ENCODE peak calls at places on chromosomes 2 and 18, in five cellular contexts. One of them, this sample, is unnamed. For H3K4me1, the result is how much of the 10 kb centered on the place peaks cover.

GRCh38 chr2:236366406-236366805 is 102.2 kb upstream of the ASB18 start:
- DNase-seq in CD8-positive, alpha-beta T cell: peak
- DNase-seq in transverse colon: no peak
- DNase-seq in heart left ventricle: no peak
- DNase-seq in endothelial cell of umbilical vein: no peak
- DNase-seq in this sample: no peak

GRCh38 chr18:31506024-31506742 is 8.2 kb downstream of the DSG2 start:
- DNase-seq in heart left ventricle: no peak
- DNase-seq in transverse colon: no peak
- DNase-seq in CD8-positive, alpha-beta T cell: no peak
- DNase-seq in endothelial cell of umbilical vein: peak
- DNase-seq in this sample: peak

GRCh38 chr2:205427112-205427511 is 255.2 kb upstream of the NRP2 start:
- DNase-seq in heart left ventricle: no peak
- DNase-seq in CD8-positive, alpha-beta T cell: no peak
- DNase-seq in transverse colon: no peak
- DNase-seq in endothelial cell of umbilical vein: peak
- DNase-seq in this sample: no peak

GRCh38 chr2:167127135-167127534 is 238.9 kb downstream of the XIRP2 start:
- DNase-seq in CD8-positive, alpha-beta T cell: no peak
- DNase-seq in transverse colon: no peak
- DNase-seq in heart left ventricle: no peak
- DNase-seq in endothelial cell of umbilical vein: peak
- DNase-seq in this sample: no peak

GRCh38 chr2:108941767-108942166 is 47.3 kb downstream of the EDAR start:
- DNase-seq in transverse colon: no peak
- DNase-seq in CD8-positive, alpha-beta T cell: no peak
- DNase-seq in heart left ventricle: no peak
- DNase-seq in endothelial cell of umbilical vein: no peak
- DNase-seq in this sample: no peak

GRCh38 chr18:49685231-49685942 is 123.5 kb downstream of the LIPG start:
- DNase-seq in transverse colon: no peak
- DNase-seq in CD8-positive, alpha-beta T cell: no peak
- DNase-seq in heart left ventricle: no peak
- DNase-seq in endothelial cell of umbilical vein: peak
- DNase-seq in this sample: peak

GRCh38 chr2:127217470-127218325 is 2.4 kb downstream of the CYP27C1 start:
- DNase-seq in transverse colon: no peak
- DNase-seq in CD8-positive, alpha-beta T cell: no peak
- DNase-seq in heart left ventricle: no peak
- DNase-seq in endothelial cell of umbilical vein: peak
- DNase-seq in this sample: no peak

GRCh38 chr2:236769981-236770671 is 200.5 kb downstream of the ACKR3 start:
- DNase-seq in heart left ventricle: no peak
- DNase-seq in endothelial cell of umbilical vein: no peak
- DNase-seq in transverse colon: no peak
- DNase-seq in CD8-positive, alpha-beta T cell: no peak
- DNase-seq in this sample: no peak

GRCh38 chr2:27909901-27910300 is 19.4 kb downstream of the BABAM2 start:
- DNase-seq in transverse colon: no peak
- DNase-seq in CD8-positive, alpha-beta T cell: no peak
- DNase-seq in endothelial cell of umbilical vein: no peak
- DNase-seq in heart left ventricle: no peak
- DNase-seq in this sample: no peak

GRCh38 chr2:156046900-156047299 is 285.6 kb downstream of the NR4A2 start:
- DNase-seq in heart left ventricle: no peak
- DNase-seq in transverse colon: no peak
- DNase-seq in CD8-positive, alpha-beta T cell: no peak
- DNase-seq in endothelial cell of umbilical vein: no peak
- DNase-seq in this sample: no peak

GRCh38 chr18:54608008-54608642 is 17.1 kb downstream of the DYNAP start:
- DNase-seq in heart left ventricle: no peak
- DNase-seq in CD8-positive, alpha-beta T cell: no peak
- DNase-seq in endothelial cell of umbilical vein: peak
- DNase-seq in transverse colon: no peak
- DNase-seq in this sample: peak

GRCh38 chr18:5237083-5237722 is 40.1 kb upstream of the AKAIN1 start:
- DNase-seq in endothelial cell of umbilical vein: no peak
- DNase-seq in CD8-positive, alpha-beta T cell: no peak
- DNase-seq in transverse colon: no peak
- DNase-seq in heart left ventricle: no peak
- DNase-seq in this sample: no peak

GRCh38 chr2:238974510-238975166 is 126.8 kb downstream of the TWIST2 start:
- DNase-seq in heart left ventricle: no peak
- DNase-seq in CD8-positive, alpha-beta T cell: no peak
- DNase-seq in endothelial cell of umbilical vein: peak
- DNase-seq in transverse colon: no peak
- DNase-seq in this sample: no peak

GRCh38 chr2:168327328-168327727 is 79.9 kb upstream of the STK39 start:
- DNase-seq in transverse colon: no peak
- DNase-seq in heart left ventricle: no peak
- DNase-seq in CD8-positive, alpha-beta T cell: no peak
- DNase-seq in endothelial cell of umbilical vein: no peak
- DNase-seq in this sample: no peak

GRCh38 chr2:119005565-119005964 is 63.6 kb downstream of the MARCO start:
- DNase-seq in transverse colon: no peak
- DNase-seq in endothelial cell of umbilical vein: no peak
- DNase-seq in heart left ventricle: no peak
- DNase-seq in CD8-positive, alpha-beta T cell: no peak
- DNase-seq in this sample: no peak

GRCh38 chr18:58674863-58675472 is 3.7 kb downstream of the MALT1 start:
- DNase-seq in heart left ventricle: no peak
- DNase-seq in CD8-positive, alpha-beta T cell: no peak
- DNase-seq in endothelial cell of umbilical vein: no peak
- DNase-seq in transverse colon: no peak
- DNase-seq in this sample: no peak

GRCh38 chr2:236642125-236642524 is 72.5 kb downstream of the ACKR3 start:
- DNase-seq in heart left ventricle: peak
- DNase-seq in CD8-positive, alpha-beta T cell: no peak
- DNase-seq in transverse colon: no peak
- DNase-seq in endothelial cell of umbilical vein: no peak
- DNase-seq in this sample: no peak

GRCh38 chr2:196331143-196331542 is 159.8 kb upstream of the STK17B start:
- DNase-seq in endothelial cell of umbilical vein: peak
- DNase-seq in heart left ventricle: peak
- DNase-seq in CD8-positive, alpha-beta T cell: no peak
- DNase-seq in transverse colon: peak
- DNase-seq in this sample: peak

GRCh38 chr2:232420463-232421188 is 14.0 kb downstream of the ALPG start:
- DNase-seq in heart left ventricle: no peak
- DNase-seq in transverse colon: peak
- DNase-seq in endothelial cell of umbilical vein: no peak
- DNase-seq in CD8-positive, alpha-beta T cell: peak
- DNase-seq in this sample: peak

GRCh38 chr2:180130403-180130802 is 123.3 kb upstream of the CWC22 start:
- DNase-seq in transverse colon: no peak
- DNase-seq in endothelial cell of umbilical vein: no peak
- DNase-seq in heart left ventricle: no peak
- DNase-seq in CD8-positive, alpha-beta T cell: no peak
- DNase-seq in this sample: no peak

GRCh38 chr18:30446605-30447004 is 595.9 kb downstream of the DSC3 start:
- DNase-seq in CD8-positive, alpha-beta T cell: no peak
- DNase-seq in endothelial cell of umbilical vein: no peak
- DNase-seq in heart left ventricle: no peak
- DNase-seq in transverse colon: no peak
- DNase-seq in this sample: no peak

GRCh38 chr2:200416878-200417277 is 93.0 kb downstream of the KCTD18 start:
- DNase-seq in CD8-positive, alpha-beta T cell: no peak
- DNase-seq in transverse colon: no peak
- DNase-seq in heart left ventricle: no peak
- DNase-seq in endothelial cell of umbilical vein: no peak
- DNase-seq in this sample: no peak

GRCh38 chr2:61463769-61464475 is 7.0 kb downstream of the USP34 start:
- DNase-seq in endothelial cell of umbilical vein: no peak
- DNase-seq in heart left ventricle: no peak
- DNase-seq in CD8-positive, alpha-beta T cell: no peak
- DNase-seq in transverse colon: no peak
- DNase-seq in this sample: no peak

GRCh38 chr2:234677758-234678538 is 181.1 kb upstream of the ARL4C start:
- DNase-seq in heart left ventricle: no peak
- DNase-seq in CD8-positive, alpha-beta T cell: no peak
- DNase-seq in transverse colon: no peak
- DNase-seq in endothelial cell of umbilical vein: no peak
- DNase-seq in this sample: no peak

GRCh38 chr2:197577446-197577845 is 61.6 kb downstream of the MOB4 start:
- DNase-seq in transverse colon: no peak
- DNase-seq in CD8-positive, alpha-beta T cell: no peak
- DNase-seq in heart left ventricle: no peak
- DNase-seq in endothelial cell of umbilical vein: no peak
- DNase-seq in this sample: no peak

GRCh38 chr2:202149155-202149762 is 76.2 kb downstream of the KIAA2012 start:
- DNase-seq in endothelial cell of umbilical vein: no peak
- DNase-seq in transverse colon: peak
- DNase-seq in CD8-positive, alpha-beta T cell: no peak
- DNase-seq in heart left ventricle: peak
- DNase-seq in this sample: no peak

GRCh38 chr18:5868218-5868904 is 27.0 kb downstream of the TMEM200C start:
- DNase-seq in CD8-positive, alpha-beta T cell: no peak
- DNase-seq in endothelial cell of umbilical vein: peak
- DNase-seq in transverse colon: peak
- DNase-seq in heart left ventricle: peak
- DNase-seq in this sample: peak

GRCh38 chr2:177245010-177245422 is 19.5 kb downstream of the NFE2L2 start:
- DNase-seq in endothelial cell of umbilical vein: peak
- DNase-seq in CD8-positive, alpha-beta T cell: no peak
- DNase-seq in transverse colon: no peak
- DNase-seq in heart left ventricle: no peak
- DNase-seq in this sample: no peak

GRCh38 chr2:11726384-11726783 is 20.0 kb upstream of the LPIN1 start:
- DNase-seq in transverse colon: no peak
- DNase-seq in heart left ventricle: no peak
- DNase-seq in endothelial cell of umbilical vein: no peak
- DNase-seq in CD8-positive, alpha-beta T cell: no peak
- DNase-seq in this sample: no peak

GRCh38 chr2:172438064-172438421 is 10.7 kb downstream of the ITGA6 start:
- DNase-seq in endothelial cell of umbilical vein: no peak
- DNase-seq in heart left ventricle: no peak
- DNase-seq in transverse colon: no peak
- DNase-seq in CD8-positive, alpha-beta T cell: no peak
- DNase-seq in this sample: peak

GRCh38 chr2:47658646-47659320 is 124.2 kb upstream of the MSH6 start:
- DNase-seq in CD8-positive, alpha-beta T cell: no peak
- DNase-seq in endothelial cell of umbilical vein: no peak
- DNase-seq in transverse colon: no peak
- DNase-seq in heart left ventricle: no peak
- DNase-seq in this sample: no peak

GRCh38 chr18:41842886-41843285 is 112.1 kb upstream of the PIK3C3 start:
- DNase-seq in heart left ventricle: no peak
- DNase-seq in CD8-positive, alpha-beta T cell: no peak
- DNase-seq in transverse colon: no peak
- DNase-seq in endothelial cell of umbilical vein: no peak
- DNase-seq in this sample: no peak

GRCh38 chr18:74252032-74252380 is 39.8 kb downstream of the CYB5A start:
- DNase-seq in heart left ventricle: no peak
- DNase-seq in endothelial cell of umbilical vein: no peak
- DNase-seq in transverse colon: no peak
- DNase-seq in CD8-positive, alpha-beta T cell: no peak
- DNase-seq in this sample: peak

DNA sequence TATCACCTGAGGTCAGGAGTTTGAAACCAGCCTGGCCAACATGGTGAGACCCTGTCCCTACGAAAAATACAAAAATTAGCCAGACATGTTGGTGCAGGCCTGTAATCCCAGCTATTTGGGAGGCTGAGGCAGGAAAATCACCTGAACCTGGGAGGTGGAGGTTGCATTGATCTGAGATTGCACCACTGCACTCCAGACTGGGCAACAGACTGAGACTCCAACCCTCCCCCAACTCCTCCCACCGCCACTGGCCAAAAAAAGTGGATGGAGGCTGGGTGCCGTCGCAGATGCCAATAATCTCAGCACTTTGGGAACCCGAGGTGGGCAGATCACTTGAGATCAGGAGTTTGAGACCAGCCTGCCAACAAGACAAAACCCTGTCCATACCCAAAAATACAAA is 10.1 kb upstream of the SPIRE1 start:
- DNase-seq in endothelial cell of umbilical vein: no peak
- DNase-seq in heart left ventricle: no peak
- DNase-seq in CD8-positive, alpha-beta T cell: no peak
- DNase-seq in transverse colon: no peak
- DNase-seq in this sample: no peak
- H3K4me1 ChIP-seq in endothelial cell of umbilical vein: under half
- H3K4me1 ChIP-seq in heart left ventricle: under half
- H3K4me1 ChIP-seq in CD8-positive, alpha-beta T cell: under half
- H3K4me1 ChIP-seq in transverse colon: under half
- H3K4me1 ChIP-seq in this sample: under half

DNA sequence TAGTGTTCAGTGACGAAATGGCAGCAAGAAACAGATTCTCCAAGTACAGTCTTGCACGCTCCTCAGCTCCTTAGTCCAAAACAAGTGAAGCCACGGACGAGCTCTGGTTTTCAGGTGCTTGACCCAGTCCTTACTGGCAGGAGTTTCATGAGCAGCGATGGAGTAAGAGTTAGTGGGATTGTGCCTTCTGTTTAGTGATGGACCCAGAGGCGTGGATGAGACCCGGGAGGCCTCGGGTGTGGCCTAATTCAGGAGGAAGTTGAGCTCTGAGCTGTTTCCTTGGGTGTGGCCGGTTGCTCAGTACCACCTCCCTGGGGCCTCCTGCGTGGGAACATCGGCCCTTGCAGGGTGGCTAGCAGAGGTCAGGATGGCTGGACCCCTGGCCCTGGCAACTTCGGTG is 52.0 kb downstream of the KIF5C start:
- DNase-seq in heart left ventricle: no peak
- DNase-seq in endothelial cell of umbilical vein: no peak
- DNase-seq in transverse colon: peak
- DNase-seq in CD8-positive, alpha-beta T cell: no peak
- DNase-seq in this sample: peak
- H3K4me3 ChIP-seq in heart left ventricle: peak
- H3K4me3 ChIP-seq in endothelial cell of umbilical vein: no peak
- H3K4me3 ChIP-seq in transverse colon: no peak
- H3K4me3 ChIP-seq in CD8-positive, alpha-beta T cell: peak
- H3K4me3 ChIP-seq in this sample: no peak

GRCh38 chr2:30408961-30409387 is 38.1 kb upstream of the LCLAT1 start:
- DNase-seq in CD8-positive, alpha-beta T cell: no peak
- DNase-seq in transverse colon: no peak
- DNase-seq in heart left ventricle: peak
- DNase-seq in endothelial cell of umbilical vein: no peak
- DNase-seq in this sample: no peak
- H3K27ac ChIP-seq in CD8-positive, alpha-beta T cell: no peak
- H3K27ac ChIP-seq in transverse colon: peak
- H3K27ac ChIP-seq in heart left ventricle: peak
- H3K27ac ChIP-seq in endothelial cell of umbilical vein: no peak
- H3K27ac ChIP-seq in this sample: peak

DNA sequence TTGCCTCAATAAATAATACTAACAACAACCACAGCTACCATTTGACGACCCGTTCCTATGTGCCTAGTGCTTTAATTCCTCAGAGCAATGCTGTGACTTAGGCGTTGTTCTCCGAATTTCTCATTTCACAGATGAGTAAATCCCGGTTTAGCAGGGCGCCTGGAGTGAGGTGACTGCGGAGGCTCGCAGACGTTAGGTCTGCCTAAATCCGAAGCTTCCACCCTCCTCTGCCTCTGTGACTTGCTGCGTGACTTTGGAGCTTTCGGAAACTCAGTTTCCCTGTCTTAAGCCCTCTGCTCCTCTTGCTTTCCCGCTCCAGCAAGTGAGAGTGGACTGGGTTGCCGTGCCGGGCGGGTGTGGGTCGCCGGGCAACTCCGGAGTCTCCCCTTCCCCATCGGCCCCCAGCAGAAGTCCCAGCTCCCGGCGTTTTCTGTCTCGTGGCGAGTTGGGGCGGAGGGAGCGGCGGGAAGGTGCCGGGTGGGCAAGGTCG is 711 bp upstream of the ATOH8 start:
- DNase-seq in endothelial cell of umbilical vein: no peak
- DNase-seq in transverse colon: no peak
- DNase-seq in heart left ventricle: no peak
- DNase-seq in CD8-positive, alpha-beta T cell: no peak
- DNase-seq in this sample: no peak
- H3K4me1 ChIP-seq in endothelial cell of umbilical vein: under half
- H3K4me1 ChIP-seq in transverse colon: under half
- H3K4me1 ChIP-seq in heart left ventricle: half or more
- H3K4me1 ChIP-seq in CD8-positive, alpha-beta T cell: under half
- H3K4me1 ChIP-seq in this sample: under half